ENCODE peak calls at places on chromosomes 16 and 17, in four cellular contexts. S is A549, E is esophagus squamous epithelium, X is GM12891. T is an unnamed sample.

GRCh38 chr17:44502598-44503079 is 567 bp downstream of the GPATCH8 start:
- DNase-seq in S (peak; percentile 36), E (no peak), X (no peak), T (peak; percentile 18)

GRCh38 chr16:57315401-57315800 is 30.9 kb upstream of the PLLP start:
- DNase-seq in S (no peak), E (no peak), X (no peak), T (no peak)

GRCh38 chr17:37406635-37407455 is at the start of the genes ACACA and TADA2A:
- DNase-seq in S (peak; percentile 93), E (no peak), X (peak; percentile 87), T (peak; percentile 92)

GRCh38 chr17:78737332-78737731 is 44.7 kb downstream of the CYTH1 start:
- DNase-seq in S (no peak), E (no peak), X (no peak), T (peak; percentile 59)

GRCh38 chr17:77863814-77864161 is 94.7 kb upstream of the TNRC6C start:
- DNase-seq in S (no peak), E (no peak), X (no peak), T (peak; percentile 93)

GRCh38 chr17:40540448-40540847 is 24.8 kb downstream of the CCR7 start:
- DNase-seq in S (no peak), E (no peak), X (no peak), T (no peak)

GRCh38 chr17:64741924-64742670 is 80.0 kb upstream of the SMURF2 start:
- DNase-seq in S (no peak), E (no peak), X (no peak), T (no peak)

GRCh38 chr17:47231334-47231733 is 22.2 kb downstream of the MYL4 start:
- DNase-seq in S (no peak), E (no peak), X (no peak), T (no peak)

GRCh38 chr17:35184274-35184673 is 9.9 kb downstream of the SLC35G3 start:
- DNase-seq in S (no peak), E (no peak), X (no peak), T (peak; percentile 27)

GRCh38 chr17:81667754-81668153 is 1.2 kb downstream of the CCDC137 start:
- DNase-seq in S (no peak), E (no peak), X (no peak), T (peak; percentile 62)

GRCh38 chr17:81664051-81664470 is 2.3 kb downstream of the OXLD1 start:
- DNase-seq in S (no peak), E (no peak), X (no peak), T (no peak)

GRCh38 chr17:81666342-81667191 is at the start of the genes CCDC137 and OXLD1:
- DNase-seq in S (peak; percentile 97), E (peak; percentile 75), X (peak; percentile 98), T (peak; percentile 98)

GRCh38 chr17:81666092-81666341 is 388 bp downstream of the OXLD1 start:
- DNase-seq in S (no peak), E (no peak), X (no peak), T (no peak)

DNA sequence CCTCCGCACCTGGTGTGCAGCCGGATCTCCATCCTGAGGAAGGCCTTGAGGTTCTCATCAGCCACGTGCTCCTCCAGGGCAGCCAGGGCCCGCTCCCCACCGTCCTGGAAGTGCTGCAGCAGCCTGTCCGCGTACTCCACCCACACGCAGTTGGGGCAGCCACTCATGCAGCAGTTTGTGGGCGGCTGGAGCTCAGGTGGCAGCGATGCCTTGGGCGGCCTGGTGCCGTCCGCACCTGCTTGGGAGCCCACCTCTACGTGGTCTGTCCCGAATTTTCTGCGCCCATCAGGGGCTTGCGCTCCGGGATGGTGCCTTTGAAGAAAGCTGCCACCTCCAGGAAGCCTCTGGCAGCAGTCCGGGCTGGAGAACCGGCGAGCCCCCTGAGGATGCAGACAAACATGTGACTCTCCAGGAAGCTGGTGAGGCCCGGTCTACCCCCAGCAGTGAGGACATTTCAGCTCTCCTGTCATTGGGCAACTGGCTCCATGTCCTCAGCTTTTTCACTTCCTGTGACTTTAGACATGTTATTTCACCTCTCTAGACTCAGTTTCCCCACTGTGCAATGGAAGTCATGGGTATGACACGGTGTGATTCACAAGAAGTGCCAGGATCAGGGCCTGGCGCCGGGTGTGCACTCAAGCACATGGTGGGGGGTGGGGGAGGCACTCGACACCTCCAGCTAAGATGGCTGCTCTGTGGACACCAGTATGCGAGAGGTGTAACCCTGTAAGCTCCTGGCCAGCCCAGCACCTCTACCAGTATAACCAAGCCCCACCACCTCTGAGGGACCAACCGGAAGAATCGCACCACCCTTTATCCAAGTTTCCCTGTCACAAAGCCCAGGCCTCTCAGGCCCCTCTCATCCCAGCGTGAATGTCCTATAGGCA is 957 bp downstream of the OXLD1 start:
- DNase-seq in S (peak; percentile 64), E (no peak), X (peak; percentile 67), T (peak; percentile 66)
- TF ChIP-seq POLR2A in S (peak; percentile 53), E (no peak), X (peak; percentile 66), T (peak; percentile 30)

GRCh38 chr16:88334517-88335149 is 48.1 kb upstream of the ZNF469 start:
- DNase-seq in S (no peak), E (no peak), X (no peak), T (no peak)
- TF ChIP-seq POLR2A in S (no peak), E (no peak), X (no peak), T (no peak)

GRCh38 chr17:50308666-50309065 is 34.4 kb downstream of the TMEM92 start:
- DNase-seq in S (no peak), E (no peak), X (no peak), T (no peak)
- TF ChIP-seq POLR2A in S (no peak), E (no peak), X (no peak), T (no peak)

GRCh38 chr16:89221604-89222003 is 4.1 kb downstream of the ZNF778 start:
- DNase-seq in S (no peak), E (no peak), X (no peak), T (no peak)

GRCh38 chr16:89217138-89217387 is 440 bp upstream of the ZNF778 start:
- DNase-seq in S (no peak), E (no peak), X (no peak), T (no peak)

GRCh38 chr16:89216315-89217137 is 977 bp upstream of the ZNF778 start:
- DNase-seq in S (peak; percentile 79), E (no peak), X (no peak), T (peak; percentile 89)

GRCh38 chr16:89217388-89218191 is at the start of gene ZNF778:
- DNase-seq in S (peak; percentile 94), E (peak; percentile 42), X (peak; percentile 96), T (peak; percentile 91)

DNA sequence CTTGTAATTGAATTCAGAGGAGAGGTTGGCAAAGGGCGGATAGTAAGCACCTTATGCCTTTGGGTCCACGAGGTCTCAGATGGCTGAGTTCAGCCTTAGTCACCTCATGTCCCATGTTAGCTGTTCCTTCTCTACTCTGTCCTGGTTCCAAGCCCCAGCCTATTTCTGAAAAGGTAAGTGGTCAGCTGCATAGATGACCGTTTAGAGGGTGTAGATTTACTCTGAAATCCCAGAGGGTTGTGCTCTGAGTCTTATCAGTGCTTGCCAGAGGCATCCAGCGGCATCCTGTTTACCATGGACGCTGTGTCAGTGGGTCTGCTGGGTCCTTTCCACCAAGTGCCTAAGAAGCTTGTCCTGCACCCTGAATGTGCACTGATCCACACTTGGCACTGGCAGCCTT is 1.9 kb downstream of the ZNF778 start:
- DNase-seq in S (no peak), E (no peak), X (no peak), T (no peak)
- TF ChIP-seq POLR2A in S (no peak), E (no peak), X (no peak), T (no peak)

GRCh38 chr16:58678716-58679115 is 5.9 kb downstream of the SLC38A7 start:
- DNase-seq in S (no peak), E (no peak), X (no peak), T (no peak)

GRCh38 chr16:58679763-58680162 is 4.8 kb downstream of the SLC38A7 start:
- DNase-seq in S (no peak), E (no peak), X (no peak), T (no peak)

GRCh38 chr16:58685084-58685449 is 497 bp upstream of the SLC38A7 start:
- DNase-seq in S (no peak), E (no peak), X (no peak), T (no peak)

GRCh38 chr16:58684001-58684353 is 593 bp downstream of the SLC38A7 start:
- DNase-seq in S (no peak), E (no peak), X (no peak), T (peak; percentile 20)

DNA sequence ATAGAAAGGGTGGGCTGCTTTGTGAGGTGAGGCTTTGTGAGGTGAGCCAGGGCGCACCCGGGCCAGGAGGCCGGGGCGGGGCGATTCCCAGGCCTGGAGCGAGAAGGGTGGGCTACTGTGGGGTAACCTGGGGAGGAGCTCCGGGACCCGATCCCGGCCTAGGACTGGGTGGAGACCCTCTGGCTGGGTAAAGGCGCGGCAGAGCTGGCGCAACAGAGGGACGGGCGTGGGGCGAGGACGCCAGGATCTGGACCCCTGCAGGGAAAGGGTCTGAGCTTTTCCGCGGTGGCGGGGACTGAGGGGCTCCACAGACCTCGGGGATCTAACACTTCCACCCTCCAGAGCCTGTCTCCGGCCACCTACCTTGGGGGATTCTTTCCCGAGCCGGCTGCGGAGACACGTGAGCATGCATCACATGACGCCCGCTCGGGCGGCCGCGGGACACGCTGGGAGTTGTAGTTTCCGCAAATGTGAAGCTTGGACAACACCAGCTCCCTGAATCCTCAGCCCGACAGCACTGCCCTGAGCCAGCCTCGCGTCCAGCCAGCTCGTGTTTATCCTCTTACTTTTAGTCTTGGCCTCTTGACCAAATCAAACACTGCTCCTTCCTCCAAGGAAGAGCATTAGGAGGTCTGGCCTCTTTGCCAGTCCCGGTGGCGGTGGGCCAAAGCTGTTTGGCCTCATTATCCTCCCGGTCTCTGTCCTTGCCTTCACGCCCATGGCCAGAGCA is at the start of gene SLC38A7:
- DNase-seq in S (peak; percentile 97), E (peak; percentile 13), X (peak; percentile 94), T (peak; percentile 82)
- TF ChIP-seq POLR2A in S (no peak), E (no peak), X (no peak), T (no peak)

GRCh38 chr17:72530409-72530808 is 409.6 kb downstream of the SOX9 start:
- DNase-seq in S (no peak), E (no peak), X (no peak), T (no peak)
- TF ChIP-seq POLR2A in S (no peak), E (no peak), X (no peak), T (no peak)

GRCh38 chr16:72199938-72200337 is 28.0 kb upstream of the PMFBP1 start:
- DNase-seq in S (no peak), E (no peak), X (no peak), T (no peak)

GRCh38 chr16:72202014-72202413 is 30.1 kb upstream of the PMFBP1 start:
- DNase-seq in S (no peak), E (no peak), X (no peak), T (no peak)

GRCh38 chr16:72201387-72201786 is 29.4 kb upstream of the PMFBP1 start:
- DNase-seq in S (no peak), E (no peak), X (no peak), T (no peak)

GRCh38 chr16:72198641-72199250 is 26.8 kb upstream of the PMFBP1 start:
- DNase-seq in S (no peak), E (no peak), X (no peak), T (no peak)

DNA sequence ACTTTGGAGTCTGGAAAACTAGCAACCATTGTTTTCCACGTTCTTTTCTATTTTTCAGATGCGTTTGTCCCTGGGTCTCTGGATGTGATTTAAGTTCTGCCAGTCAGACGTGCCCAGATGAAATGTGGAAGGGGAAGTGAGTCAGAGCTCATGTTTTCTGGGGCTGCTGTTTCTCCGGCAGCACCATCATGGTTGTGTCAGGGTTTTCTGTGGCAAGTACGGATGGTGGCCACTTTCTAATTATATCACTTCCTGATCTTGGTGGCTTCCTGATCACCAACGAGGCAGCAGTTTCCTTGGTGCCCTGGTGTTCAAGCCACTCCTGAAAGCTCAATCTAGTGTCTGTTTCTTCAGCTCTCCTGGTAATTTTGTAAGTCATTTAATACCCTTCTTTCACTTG is 31.4 kb upstream of the PMFBP1 start:
- DNase-seq in S (no peak), E (no peak), X (peak; percentile 28), T (peak; percentile 94)
- TF ChIP-seq POLR2A in S (no peak), E (no peak), X (no peak), T (no peak)

T was measured in NB4.